ENCODE peak calls at places on chromosome 11, in ten cellular contexts. L is iPS-NIHi11; W is cardiac fibroblast; Z is ovary; K is NCI-H2081; V is GM23338; G is activated CD8-positive, alpha-beta T cell treated with anti-CD3 and anti-CD28 coated beads, Interleukin-2, amount 10 ng/mL, durations not matched to agents 7 days and 5 days; O is kidney; J is GOT3; C is T-helper 1 cell. A is an unnamed sample.
A peak's percentile ranks its signal among the peaks of the same experiment; 100 is the strongest.

GRCh38 chr11:110867951-110868350 is 155.7 kb upstream of the ARHGAP20 start:
- DNase-seq in J (no peak), C (no peak), K (no peak), L (no peak), G (no peak), O (no peak), W (no peak), V (no peak), Z (no peak), A (no peak)

GRCh38 chr11:113531575-113532451 is 56.6 kb upstream of the DRD2 start:
- DNase-seq in K (no peak), C (no peak), O (no peak), Z (no peak), J (no peak), G (no peak), V (no peak), W (peak; percentile 56), L (no peak), A (no peak)

GRCh38 chr11:109648804-109649203 is 226.8 kb downstream of the C11orf87 start:
- DNase-seq in C (no peak), J (no peak), Z (no peak), W (no peak), K (no peak), L (no peak), G (no peak), V (no peak), O (no peak), A (no peak)

GRCh38 chr11:10778217-10778970 is 27.3 kb downstream of the CTR9 start:
- DNase-seq in Z (no peak), G (no peak), C (no peak), J (peak; percentile 8), K (no peak), O (no peak), W (peak; percentile 77), L (no peak), V (no peak), A (no peak)

GRCh38 chr11:35185696-35186095 is 46.7 kb downstream of the CD44 start:
- DNase-seq in L (no peak), W (peak; percentile 66), G (no peak), V (no peak), K (no peak), J (no peak), O (no peak), Z (no peak), C (no peak), A (no peak)

GRCh38 chr11:127926721-127927120 is 660.6 kb downstream of the ETS1 start:
- DNase-seq in V (no peak), K (no peak), W (no peak), Z (no peak), O (peak; percentile 63), J (no peak), L (no peak), C (no peak), G (no peak), A (no peak)

GRCh38 chr11:66082936-66083698 is 13.0 kb downstream of the PACS1 start:
- DNase-seq in V (no peak), K (no peak), C (no peak), L (no peak), W (peak; percentile 46), J (no peak), G (no peak), O (no peak), Z (no peak), A (no peak)

GRCh38 chr11:70538641-70539359 is 140.5 kb downstream of the CTTN start:
- DNase-seq in Z (no peak), G (no peak), K (no peak), J (no peak), W (no peak), V (no peak), L (peak; percentile 7), C (no peak), O (peak; percentile 40), A (no peak)

GRCh38 chr11:122069946-122070345 is 46.1 kb downstream of the BLID start:
- DNase-seq in L (peak; percentile 65), O (peak; percentile 67), G (no peak), C (no peak), Z (peak; percentile 36), V (peak; percentile 49), K (peak; percentile 65), J (no peak), W (peak; percentile 92), A (peak; percentile 76)

GRCh38 chr11:133840479-133840941 is 4.8 kb downstream of the SPATA19 start:
- DNase-seq in G (no peak), K (no peak), Z (no peak), L (no peak), W (no peak), V (no peak), C (no peak), O (no peak), J (no peak), A (no peak)

GRCh38 chr11:11937957-11938356 is 70.5 kb downstream of the DKK3 start:
- DNase-seq in C (no peak), W (no peak), G (no peak), O (no peak), J (no peak), V (no peak), L (no peak), Z (no peak), K (no peak), A (no peak)

GRCh38 chr11:132114185-132114584 is 743.8 kb downstream of the NTM start:
- DNase-seq in J (no peak), W (no peak), Z (no peak), K (peak; percentile 63), L (peak; percentile 71), C (no peak), G (no peak), O (no peak), V (peak; percentile 78), A (peak; percentile 50)

GRCh38 chr11:112613051-112613972 is 347.9 kb upstream of the NCAM1 start:
- DNase-seq in G (no peak), V (no peak), K (peak; percentile 9), L (no peak), J (no peak), W (peak; percentile 62), Z (no peak), C (no peak), O (no peak), A (no peak)

GRCh38 chr11:197741-198235 is 4.9 kb downstream of the SCGB1C1 start:
- DNase-seq in J (no peak), W (no peak), K (no peak), O (peak; percentile 59), L (no peak), C (no peak), Z (no peak), G (peak; percentile 20), V (no peak), A (no peak)

GRCh38 chr11:30019481-30019880 is 2.7 kb upstream of the KCNA4 start:
- DNase-seq in J (no peak), C (no peak), G (no peak), V (no peak), L (no peak), K (no peak), Z (no peak), W (no peak), O (no peak), A (no peak)

GRCh38 chr11:34407121-34407813 is 31.5 kb upstream of the CAT start:
- DNase-seq in K (no peak), O (no peak), G (no peak), W (no peak), C (no peak), Z (no peak), V (no peak), L (peak; percentile 42), J (no peak), A (no peak)

GRCh38 chr11:80362578-80362977 is 921.7 kb upstream of the TENM4 start:
- DNase-seq in V (no peak), J (no peak), G (no peak), O (no peak), K (no peak), W (no peak), C (no peak), Z (no peak), L (no peak), A (no peak)

GRCh38 chr11:12541588-12542151 is 132.6 kb upstream of the TEAD1 start:
- DNase-seq in V (no peak), C (no peak), W (no peak), L (no peak), Z (no peak), G (no peak), J (no peak), K (no peak), O (no peak), A (no peak)

GRCh38 chr11:35526370-35526792 is 965 bp upstream of the PAMR1 start:
- DNase-seq in K (no peak), L (no peak), V (peak; percentile 59), Z (no peak), J (no peak), G (no peak), W (no peak), C (no peak), O (no peak), A (peak; percentile 23)

GRCh38 chr11:1564535-1565172 is 7.4 kb downstream of the DUSP8 start:
- DNase-seq in L (peak; percentile 91), C (no peak), G (no peak), J (no peak), V (peak; percentile 84), K (no peak), O (peak; percentile 81), W (peak; percentile 63), Z (no peak), A (peak; percentile 87)

GRCh38 chr11:86202013-86202336 is 42.6 kb upstream of the EED start:
- DNase-seq in J (no peak), O (no peak), Z (no peak), L (no peak), V (no peak), G (no peak), K (no peak), C (no peak), W (no peak), A (no peak)

GRCh38 chr11:69934861-69935494 is 115.8 kb upstream of the FGF3 start:
- DNase-seq in G (no peak), K (no peak), O (peak; percentile 52), W (no peak), V (peak; percentile 53), J (no peak), Z (no peak), L (no peak), C (no peak), A (no peak)

GRCh38 chr11:726278-726915 is 20.4 kb downstream of the EPS8L2 start:
- DNase-seq in L (peak; percentile 62), V (peak; percentile 69), G (peak; percentile 73), W (no peak), Z (peak; percentile 60), O (peak; percentile 92), C (peak; percentile 43), J (no peak), K (peak; percentile 70), A (peak; percentile 65)

A was measured in nephron progenitor cell.